ENCODE peak calls at places on chromosome 12, in four cellular contexts. Z is pancreas, M is H1, Y is HCT116. U is an unnamed sample.
A peak's percentile ranks its signal among the peaks of the same experiment; 100 is the strongest.

GRCh38 chr12:85369365-85370154 is 89.5 kb downstream of the ALX1 start:
- DNase-seq in Z (no peak), Y (no peak), M (no peak), U (no peak)

GRCh38 chr12:52199294-52199920 is 7.6 kb upstream of the KRT80 start:
- DNase-seq in Z (no peak), M (no peak), Y (no peak), U (no peak)

GRCh38 chr12:9992296-9992695 is 6.6 kb downstream of the CLEC1B start:
- DNase-seq in M (no peak), Z (no peak), Y (no peak), U (no peak)

GRCh38 chr12:49707812-49708147 is 575 bp upstream of the FMNL3 start:
- DNase-seq in Y (no peak), M (no peak), Z (no peak), U (no peak)

GRCh38 chr12:58503731-58504520 is 416.4 kb downstream of the LRIG3 start:
- DNase-seq in M (no peak), Y (no peak), Z (no peak), U (no peak)

GRCh38 chr12:76014007-76014406 is 17.6 kb downstream of the PHLDA1 start:
- DNase-seq in Z (no peak), M (no peak), Y (no peak), U (no peak)

GRCh38 chr12:132359971-132360370 is 30.6 kb upstream of the GALNT9 start:
- DNase-seq in M (no peak), Y (no peak), Z (no peak), U (no peak)

GRCh38 chr12:13250416-13250815 is 53.9 kb downstream of the EMP1 start:
- DNase-seq in Z (no peak), M (no peak), Y (peak; percentile 18), U (peak; percentile 58)

GRCh38 chr12:10965511-10965910 is 21.2 kb downstream of the TAS2R50 start:
- DNase-seq in Y (no peak), Z (no peak), M (no peak), U (no peak)

GRCh38 chr12:108371801-108372344 is 32.8 kb upstream of the CMKLR1 start:
- DNase-seq in Y (no peak), M (no peak), Z (no peak), U (no peak)

GRCh38 chr12:54680374-54680773 is 32.2 kb upstream of the DCD start:
- DNase-seq in Z (no peak), M (peak; percentile 90), Y (peak; percentile 56), U (peak; percentile 37)

GRCh38 chr12:6962285-6963015 is 8.0 kb downstream of the PHB2 start:
- DNase-seq in Y (no peak), M (peak; percentile 82), Z (peak; percentile 86), U (no peak)

GRCh38 chr12:56565510-56566101 is 44.0 kb downstream of the RBMS2 start:
- DNase-seq in Z (peak; percentile 8), Y (no peak), M (peak; percentile 53), U (no peak)

GRCh38 chr12:85007836-85008235 is 28.2 kb downstream of the TSPAN19 start:
- DNase-seq in Y (no peak), M (no peak), Z (peak; percentile 17), U (no peak)

GRCh38 chr12:24014853-24015590 is 65.6 kb upstream of the SOX5 start:
- DNase-seq in M (no peak), Y (no peak), Z (no peak), U (no peak)

GRCh38 chr12:107385518-107385917 is 292.2 kb upstream of the CRY1 start:
- DNase-seq in M (no peak), Z (no peak), Y (no peak), U (peak; percentile 70)

GRCh38 chr12:9079883-9080673 is 35.6 kb downstream of the A2M start:
- DNase-seq in Z (no peak), Y (no peak), M (no peak), U (no peak)

GRCh38 chr12:107377596-107378385 is 284.4 kb upstream of the CRY1 start:
- DNase-seq in Z (no peak), Y (no peak), M (no peak), U (no peak)

GRCh38 chr12:80189241-80189640 is 89.9 kb downstream of the OTOGL start:
- DNase-seq in M (no peak), Y (no peak), Z (no peak), U (no peak)

GRCh38 chr12:753401-754237 is 1.2 kb downstream of the WNK1 start:
- DNase-seq in Z (peak; percentile 42), Y (no peak), M (peak; percentile 58), U (no peak)

GRCh38 chr12:124537525-124538193 is 29.8 kb downstream of the NCOR2 start:
- DNase-seq in Y (no peak), Z (no peak), M (no peak), U (no peak)

GRCh38 chr12:33605776-33606175 is 166.2 kb upstream of the SYT10 start:
- DNase-seq in Z (no peak), Y (no peak), M (no peak), U (peak; percentile 22)

GRCh38 chr12:68812553-68813241 is 4.7 kb downstream of the MDM2 start:
- DNase-seq in M (no peak), Z (no peak), Y (no peak), U (no peak)

GRCh38 chr12:110546339-110546738 is 36.8 kb downstream of the PPTC7 start:
- DNase-seq in Z (no peak), M (no peak), Y (no peak), U (peak; percentile 67)

GRCh38 chr12:69595689-69596088 is 10.4 kb downstream of the CCT2 start:
- DNase-seq in Z (no peak), M (no peak), Y (no peak), U (no peak)

GRCh38 chr12:20260864-20261263 is 107.5 kb upstream of the PDE3A start:
- DNase-seq in M (no peak), Z (no peak), Y (no peak), U (no peak)

GRCh38 chr12:107759410-107759809 is 1.5 kb downstream of the PRDM4 start:
- DNase-seq in Z (no peak), M (no peak), Y (peak; percentile 47), U (peak; percentile 82)

GRCh38 chr12:12357697-12358476 is 1.0 kb downstream of the BORCS5 start:
- DNase-seq in Y (no peak), Z (no peak), M (peak; percentile 33), U (no peak)

GRCh38 chr12:15928870-15929571 is 17.9 kb downstream of the DERA start:
- DNase-seq in Z (no peak), Y (no peak), M (no peak), U (no peak)

GRCh38 chr12:11580125-11580751 is 69.2 kb upstream of the ETV6 start:
- DNase-seq in M (no peak), Z (no peak), Y (no peak), U (peak; percentile 77)

GRCh38 chr12:89373772-89374572 is 21.7 kb upstream of the DUSP6 start:
- DNase-seq in M (no peak), Y (no peak), Z (no peak), U (peak; percentile 77)

GRCh38 chr12:43060738-43061137 is 471.2 kb upstream of the PRICKLE1 start:
- DNase-seq in Y (no peak), M (no peak), Z (no peak), U (no peak)

GRCh38 chr12:43058616-43059015 is 469.1 kb upstream of the PRICKLE1 start:
- DNase-seq in Y (no peak), Z (no peak), M (no peak), U (no peak)

DNA sequence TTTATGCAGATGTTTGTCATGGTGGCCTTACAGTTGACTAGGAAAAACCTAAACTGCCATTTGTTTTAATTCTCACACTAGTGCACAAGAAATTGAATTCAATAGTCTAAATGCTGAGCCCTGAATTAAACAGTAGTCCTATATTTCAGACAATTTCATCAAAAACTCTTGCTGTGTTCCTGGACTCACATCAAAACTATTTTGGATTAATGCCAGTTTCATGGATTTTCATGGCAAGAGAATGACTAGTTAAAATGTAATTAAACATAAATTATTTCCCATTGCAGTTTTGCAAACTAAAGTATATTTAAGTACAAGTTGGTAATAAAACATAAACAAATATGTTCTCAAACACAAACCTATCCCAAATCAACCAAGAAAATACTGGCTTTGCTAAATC is 468.0 kb upstream of the PRICKLE1 start:
- DNase-seq in Y (no peak), Z (no peak), M (no peak), U (no peak)
- TF ChIP-seq CTCF in Y (no peak), Z (no peak), M (no peak), U (no peak)

DNA sequence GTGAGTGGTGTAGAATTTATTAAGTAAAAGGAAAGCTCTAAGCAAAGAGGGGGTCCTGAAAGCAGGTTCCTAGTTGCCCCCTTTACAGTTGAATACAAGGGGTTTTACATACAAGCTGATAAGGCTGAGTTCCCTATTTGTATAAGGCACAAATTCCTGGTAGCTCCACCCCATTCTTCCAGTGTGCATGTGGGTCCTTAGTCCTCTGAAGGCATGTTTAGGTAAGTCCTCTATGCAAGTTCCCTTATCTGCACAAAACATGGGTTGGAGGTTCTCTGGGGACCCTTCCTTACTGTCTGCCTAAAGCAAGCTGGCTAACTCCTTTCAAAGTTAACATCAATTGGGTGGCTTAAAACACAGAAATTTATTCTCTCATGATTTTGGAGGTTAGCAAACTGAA is 2.9 kb upstream of the FAR2 start:
- DNase-seq in Z (no peak), M (no peak), Y (no peak), U (no peak)
- H3K27ac ChIP-seq in Z (no peak overlapping the region), M (no peak overlapping the region), Y (no peak overlapping the region), U (no peak overlapping the region)

GRCh38 chr12:64780531-64781373 is 21.5 kb upstream of the GNS start:
- DNase-seq in Y (no peak), Z (peak; percentile 87), M (peak; percentile 73), U (peak; percentile 48)
- TF ChIP-seq CTCF in Y (no peak), Z (no peak), M (no peak), U (peak; percentile 8)

GRCh38 chr12:28606967-28607557 is 416.8 kb downstream of the CCDC91 start:
- DNase-seq in M (no peak), Z (no peak), Y (no peak), U (no peak)

GRCh38 chr12:28611501-28611900 is 421.2 kb downstream of the CCDC91 start:
- DNase-seq in Z (no peak), Y (no peak), M (no peak), U (no peak)

GRCh38 chr12:28611115-28611435 is 420.8 kb downstream of the CCDC91 start:
- DNase-seq in Z (no peak), Y (peak; percentile 21), M (no peak), U (peak; percentile 41)

GRCh38 chr12:28610401-28611114 is 420.3 kb downstream of the CCDC91 start:
- DNase-seq in Y (no peak), Z (no peak), M (no peak), U (no peak)
- H3K27ac ChIP-seq in Y (no peak overlapping the region), Z (no peak overlapping the region), M (no peak overlapping the region), U (no peak overlapping the region)

GRCh38 chr12:93962336-93962735 is 186.0 kb upstream of the PLXNC1 start:
- DNase-seq in Y (no peak), M (no peak), Z (no peak), U (no peak)
- TF ChIP-seq CTCF in Y (no peak), M (no peak), Z (no peak), U (no peak)

U was measured in RWPE1.